ENCODE peak calls at places on chromosomes 11 and 22, in five cellular contexts. M is Calu3, K is AG09309, V is uterus, L is T-helper 9 cell. J is an unnamed sample.

GRCh38 chr11:612201-612960 is 3.4 kb downstream of the IRF7 start:
- DNase-seq in M (peak), K (no peak), V (no peak), L (no peak), J (peak)

GRCh38 chr11:11407065-11407737 is 54.2 kb upstream of the CSNK2A3 start:
- DNase-seq in M (no peak), K (no peak), V (no peak), L (no peak), J (peak)

GRCh38 chr11:72173291-72173690 is 18.6 kb upstream of the FOLR1 start:
- DNase-seq in M (no peak), K (no peak), V (no peak), L (no peak), J (no peak)

GRCh38 chr11:93545566-93545965 is 2.4 kb upstream of the SMCO4 start:
- DNase-seq in M (no peak), K (no peak), V (no peak), L (no peak), J (no peak)

GRCh38 chr11:42315267-42315666 is 855.8 kb upstream of the LRRC4C start:
- DNase-seq in M (no peak), K (no peak), V (no peak), L (no peak), J (no peak)

GRCh38 chr11:10937416-10937815 is 79.6 kb upstream of the ZBED5 start:
- DNase-seq in M (no peak), K (no peak), V (no peak), L (no peak), J (no peak)

GRCh38 chr22:36741204-36741793 is 34.6 kb downstream of the IFT27 start:
- DNase-seq in M (no peak), K (no peak), V (no peak), L (no peak), J (peak)

GRCh38 chr22:39598017-39598965 is 27.7 kb downstream of the CACNA1I start:
- DNase-seq in M (peak), K (no peak), V (no peak), L (peak), J (no peak)

GRCh38 chr11:93542753-93543246 is 391 bp downstream of the SMCO4 start:
- DNase-seq in M (no peak), K (no peak), V (no peak), L (no peak), J (no peak)

GRCh38 chr22:22948651-22949611 is 61.3 kb downstream of the IGLL5 start:
- DNase-seq in M (no peak), K (peak), V (no peak), L (no peak), J (no peak)

GRCh38 chr11:68012843-68013610 is 2.9 kb downstream of the ALDH3B1 start:
- DNase-seq in M (peak), K (peak), V (no peak), L (no peak), J (no peak)

GRCh38 chr22:50059185-50059880 is 1.2 kb upstream of the TTLL8 start:
- DNase-seq in M (no peak), K (peak), V (peak), L (no peak), J (peak)

J was measured in Karpas-422.